ENCODE peak calls at places on chromosomes 1 and 21, in six cellular contexts. H is activated CD4-positive, alpha-beta T cell treated with anti-CD3 and anti-CD28 coated beads, Interleukin-2, amount 10 ng/mL, durations not matched to agents 24 days and 14 days; G is stimulated activated effector memory CD8-positive, alpha-beta T cell treated with anti-CD3 and anti-CD28 coated beads, Interleukin-12 subunit alpha, Interleukin-12 subunit beta, amount 100 ng/mL, for 72 hours; V is activated T-cell treated with anti-CD3 and anti-CD28 coated beads, Interleukin-2, amount 50 U/mL, for 72 hours; F is astrocyte of the hippocampus; W is left ventricle myocardium superior. C is an unnamed sample.
A peak's percentile ranks its signal among the peaks of the same experiment; 100 is the strongest.

GRCh38 chr1:149942207-149942606 is 5.5 kb upstream of the MTMR11 start:
- DNase-seq in H (no peak), G (no peak), V (no peak), F (peak; percentile 42), W (no peak), C (no peak)

GRCh38 chr1:54653036-54653435 is 11.4 kb downstream of the MROH7 start:
- DNase-seq in H (no peak), G (no peak), V (no peak), F (peak; percentile 9), W (no peak), C (no peak)

GRCh38 chr1:201028473-201028889 is 5.0 kb upstream of the KIF21B start:
- DNase-seq in H (no peak), G (no peak), V (no peak), F (no peak), W (no peak), C (no peak)

GRCh38 chr1:39898648-39899603 is 2.8 kb downstream of the MYCL start:
- DNase-seq in H (no peak), G (no peak), V (no peak), F (peak; percentile 87), W (no peak), C (no peak)

GRCh38 chr21:25103500-25104207 is 503.6 kb downstream of the MRPL39 start:
- DNase-seq in H (no peak), G (no peak), V (no peak), F (peak; percentile 71), W (no peak), C (no peak)

GRCh38 chr1:203306089-203306969 is 1.0 kb downstream of the BTG2 start:
- DNase-seq in H (peak; percentile 84), G (no peak), V (peak; percentile 42), F (peak; percentile 93), W (peak; percentile 87), C (no peak)

GRCh38 chr1:45730075-45730779 is 20.2 kb downstream of the IPP start:
- DNase-seq in H (no peak), G (no peak), V (no peak), F (no peak), W (no peak), C (no peak)

GRCh38 chr1:172450524-172450885 is 6.6 kb upstream of the PIGC start:
- DNase-seq in H (peak; percentile 70), G (no peak), V (no peak), F (peak; percentile 5), W (peak; percentile 36), C (no peak)

GRCh38 chr1:21106238-21106637 is 70.5 kb downstream of the EIF4G3 start:
- DNase-seq in H (no peak), G (no peak), V (no peak), F (no peak), W (no peak), C (no peak)

GRCh38 chr1:75502776-75503175 is 108.1 kb downstream of the SLC44A5 start:
- DNase-seq in H (no peak), G (no peak), V (no peak), F (peak; percentile 89), W (no peak), C (no peak)

GRCh38 chr1:175885247-175885646 is 141.9 kb upstream of the TNR start:
- DNase-seq in H (no peak), G (no peak), V (no peak), F (peak; percentile 70), W (no peak), C (no peak)

GRCh38 chr1:111628153-111628552 is 8.6 kb downstream of the RAP1A start:
- DNase-seq in H (no peak), G (no peak), V (no peak), F (peak; percentile 81), W (no peak), C (no peak)

GRCh38 chr1:92968138-92969032 is 7.1 kb upstream of the DIPK1A start:
- DNase-seq in H (peak; percentile 79), G (no peak), V (no peak), F (peak; percentile 23), W (no peak), C (no peak)

GRCh38 chr1:209652873-209653401 is 712 bp upstream of the LAMB3 start:
- DNase-seq in H (peak; percentile 72), G (peak; percentile 14), V (peak; percentile 77), F (peak; percentile 96), W (peak; percentile 84), C (no peak)

GRCh38 chr1:20472860-20473711 is 12.9 kb downstream of the CAMK2N1 start:
- DNase-seq in H (peak; percentile 63), G (no peak), V (peak; percentile 34), F (peak; percentile 75), W (peak; percentile 82), C (no peak)

GRCh38 chr1:188652678-188653077 is 1823.9 kb downstream of the PLA2G4A start:
- DNase-seq in H (no peak), G (no peak), V (no peak), F (peak; percentile 82), W (no peak), C (no peak)

GRCh38 chr1:21869620-21870121 is 57.6 kb downstream of the LDLRAD2 start:
- DNase-seq in H (no peak), G (no peak), V (no peak), F (peak; percentile 96), W (peak; percentile 84), C (no peak)

GRCh38 chr1:24383381-24383940 is 30.1 kb downstream of the STPG1 start:
- DNase-seq in H (no peak), G (no peak), V (no peak), F (no peak), W (no peak), C (no peak)

GRCh38 chr21:40837456-40837855 is 9.5 kb downstream of the DSCAM start:
- DNase-seq in H (no peak), G (no peak), V (no peak), F (peak; percentile 34), W (no peak), C (no peak)

GRCh38 chr21:44583800-44584147 is 3.4 kb upstream of the KRTAP10-5 start:
- DNase-seq in H (peak; percentile 71), G (no peak), V (peak; percentile 21), F (no peak), W (no peak), C (no peak)

GRCh38 chr1:84480658-84481057 is 1.6 kb downstream of the RPF1 start:
- DNase-seq in H (no peak), G (no peak), V (no peak), F (no peak), W (no peak), C (no peak)

GRCh38 chr1:205228052-205228451 is 306 bp downstream of the TMCC2 start:
- DNase-seq in H (no peak), G (no peak), V (peak; percentile 15), F (no peak), W (no peak), C (no peak)

GRCh38 chr1:39653546-39654031 is 14.1 kb upstream of the HEYL start:
- DNase-seq in H (peak; percentile 91), G (peak; percentile 56), V (peak; percentile 79), F (peak; percentile 83), W (peak; percentile 86), C (peak; percentile 52)

GRCh38 chr1:29648798-29649374 is 412.6 kb downstream of the PTPRU start:
- DNase-seq in H (no peak), G (no peak), V (no peak), F (no peak), W (no peak), C (no peak)

GRCh38 chr21:35027558-35028450 is 21.3 kb downstream of the RUNX1 start:
- DNase-seq in H (peak; percentile 77), G (no peak), V (no peak), F (no peak), W (no peak), C (no peak)

GRCh38 chr1:20343149-20343936 is 52.7 kb downstream of the VWA5B1 start:
- DNase-seq in H (no peak), G (no peak), V (peak; percentile 21), F (no peak), W (peak; percentile 58), C (no peak)

GRCh38 chr1:153553096-153553495 is 4.0 kb upstream of the S100A3 start:
- DNase-seq in H (no peak), G (no peak), V (no peak), F (no peak), W (peak; percentile 10), C (no peak)

GRCh38 chr1:38114633-38115032 is 68.0 kb upstream of the POU3F1 start:
- DNase-seq in H (no peak), G (no peak), V (no peak), F (no peak), W (no peak), C (no peak)

GRCh38 chr21:41960386-41960785 is 6.6 kb upstream of the C2CD2 start:
- DNase-seq in H (no peak), G (no peak), V (no peak), F (no peak), W (no peak), C (no peak)

GRCh38 chr1:20708057-20708456 is 9.8 kb downstream of the KIF17 start:
- DNase-seq in H (no peak), G (no peak), V (no peak), F (no peak), W (no peak), C (no peak)

GRCh38 chr1:113291777-113292659 is 98.3 kb upstream of the MAGI3 start:
- DNase-seq in H (no peak), G (no peak), V (no peak), F (no peak), W (no peak), C (no peak)

GRCh38 chr1:11918779-11919519 is 7.3 kb downstream of the KIAA2013 start:
- DNase-seq in H (no peak), G (no peak), V (no peak), F (peak; percentile 95), W (peak; percentile 78), C (no peak)

GRCh38 chr1:220748091-220748934 is at the start of gene MTARC2:
- DNase-seq in H (peak; percentile 58), G (no peak), V (peak; percentile 13), F (peak; percentile 83), W (peak; percentile 90), C (no peak)

GRCh38 chr1:240734001-240734400 is 122.0 kb upstream of the GREM2 start:
- DNase-seq in H (no peak), G (no peak), V (no peak), F (no peak), W (no peak), C (no peak)

GRCh38 chr1:212613440-212614335 is 5.1 kb downstream of the ATF3 start:
- DNase-seq in H (peak; percentile 59), G (no peak), V (no peak), F (peak; percentile 32), W (no peak), C (no peak)

GRCh38 chr1:224433671-224434446 is 738 bp downstream of the WDR26 start:
- DNase-seq in H (peak; percentile 87), G (peak; percentile 22), V (peak; percentile 47), F (peak; percentile 61), W (peak; percentile 62), C (no peak)

GRCh38 chr1:208387908-208388756 is 143.9 kb upstream of the PLXNA2 start:
- DNase-seq in H (no peak), G (no peak), V (no peak), F (no peak), W (no peak), C (no peak)

GRCh38 chr1:100443739-100444571 is 91.6 kb downstream of the CDC14A start:
- DNase-seq in H (peak; percentile 82), G (no peak), V (peak; percentile 25), F (peak; percentile 27), W (no peak), C (no peak)

GRCh38 chr1:6580119-6580587 is 359 bp downstream of the ZBTB48 start:
- DNase-seq in H (no peak), G (no peak), V (no peak), F (no peak), W (no peak), C (no peak)

C was measured in GM18507.